ENCODE peak calls at places on chromosomes 6 and 20, in six cellular contexts. One of them, this sample, is unnamed.

GRCh38 chr20:59515013-59515905 is 89.1 kb upstream of the PHACTR3 start:
- DNase-seq in WTC11: peak
- DNase-seq in GM12878: no peak
- DNase-seq in K562: peak
- DNase-seq in H1: peak
- DNase-seq in HepG2: peak
- DNase-seq in this sample: peak

GRCh38 chr20:40110241-40110910 is 578.7 kb downstream of the MAFB start:
- DNase-seq in WTC11: no peak
- DNase-seq in K562: no peak
- DNase-seq in HepG2: no peak
- DNase-seq in H1: no peak
- DNase-seq in GM12878: no peak
- DNase-seq in this sample: no peak

GRCh38 chr20:54195483-54196472 is 12.1 kb upstream of the PFDN4 start:
- DNase-seq in H1: no peak
- DNase-seq in GM12878: peak
- DNase-seq in WTC11: no peak
- DNase-seq in K562: no peak
- DNase-seq in HepG2: peak
- DNase-seq in this sample: no peak

GRCh38 chr6:141562801-141563763 is 569.6 kb upstream of the GJE1 start:
- DNase-seq in WTC11: peak
- DNase-seq in HepG2: peak
- DNase-seq in K562: peak
- DNase-seq in H1: no peak
- DNase-seq in GM12878: peak
- DNase-seq in this sample: peak

GRCh38 chr6:142940487-142940886 is 4.5 kb downstream of the HIVEP2 start:
- DNase-seq in HepG2: no peak
- DNase-seq in K562: no peak
- DNase-seq in WTC11: no peak
- DNase-seq in GM12878: no peak
- DNase-seq in H1: no peak
- DNase-seq in this sample: no peak

GRCh38 chr6:14252271-14252850 is 134.8 kb downstream of the CD83 start:
- DNase-seq in K562: no peak
- DNase-seq in WTC11: no peak
- DNase-seq in HepG2: no peak
- DNase-seq in H1: peak
- DNase-seq in GM12878: no peak
- DNase-seq in this sample: no peak

GRCh38 chr6:110307368-110307767 is 50.8 kb downstream of the METTL24 start:
- DNase-seq in GM12878: no peak
- DNase-seq in WTC11: no peak
- DNase-seq in HepG2: no peak
- DNase-seq in H1: no peak
- DNase-seq in K562: no peak
- DNase-seq in this sample: no peak

GRCh38 chr6:140684776-140685550 is 1310.5 kb upstream of the CITED2 start:
- DNase-seq in K562: no peak
- DNase-seq in GM12878: no peak
- DNase-seq in H1: no peak
- DNase-seq in HepG2: no peak
- DNase-seq in WTC11: no peak
- DNase-seq in this sample: no peak

GRCh38 chr20:63714858-63715257 is 7.0 kb downstream of the ZGPAT start:
- DNase-seq in H1: no peak
- DNase-seq in HepG2: no peak
- DNase-seq in GM12878: no peak
- DNase-seq in WTC11: no peak
- DNase-seq in K562: no peak
- DNase-seq in this sample: no peak

GRCh38 chr6:136175873-136176272 is 74.2 kb downstream of the MTFR2 start:
- DNase-seq in K562: no peak
- DNase-seq in GM12878: no peak
- DNase-seq in HepG2: no peak
- DNase-seq in WTC11: no peak
- DNase-seq in H1: no peak
- DNase-seq in this sample: no peak

GRCh38 chr6:158817298-158818007 is 1.7 kb downstream of the EZR start:
- DNase-seq in K562: peak
- DNase-seq in WTC11: peak
- DNase-seq in HepG2: peak
- DNase-seq in H1: no peak
- DNase-seq in GM12878: no peak
- DNase-seq in this sample: peak
- TF ChIP-seq CREB1 in K562: no peak
- TF ChIP-seq CREB1 in WTC11: no peak
- TF ChIP-seq CREB1 in HepG2: no peak
- TF ChIP-seq CREB1 in H1: no peak
- TF ChIP-seq CREB1 in GM12878: no peak
- TF ChIP-seq CREB1 in this sample: no peak

GRCh38 chr20:56748476-56749377 is 119.6 kb downstream of the TFAP2C start:
- DNase-seq in WTC11: no peak
- DNase-seq in GM12878: no peak
- DNase-seq in HepG2: no peak
- DNase-seq in K562: no peak
- DNase-seq in H1: no peak
- DNase-seq in this sample: no peak

GRCh38 chr20:56755201-56755600 is 126.1 kb downstream of the TFAP2C start:
- DNase-seq in WTC11: no peak
- DNase-seq in HepG2: no peak
- DNase-seq in K562: no peak
- DNase-seq in GM12878: no peak
- DNase-seq in H1: no peak
- DNase-seq in this sample: no peak

GRCh38 chr20:56752274-56752673 is 123.2 kb downstream of the TFAP2C start:
- DNase-seq in WTC11: no peak
- DNase-seq in H1: no peak
- DNase-seq in GM12878: no peak
- DNase-seq in HepG2: no peak
- DNase-seq in K562: no peak
- DNase-seq in this sample: no peak

GRCh38 chr20:56750430-56750829 is 121.3 kb downstream of the TFAP2C start:
- DNase-seq in GM12878: no peak
- DNase-seq in K562: no peak
- DNase-seq in WTC11: peak
- DNase-seq in H1: peak
- DNase-seq in HepG2: no peak
- DNase-seq in this sample: peak
- TF ChIP-seq CREB1 in GM12878: no peak
- TF ChIP-seq CREB1 in K562: no peak
- TF ChIP-seq CREB1 in WTC11: no peak
- TF ChIP-seq CREB1 in H1: no peak
- TF ChIP-seq CREB1 in HepG2: no peak
- TF ChIP-seq CREB1 in this sample: no peak

DNA sequence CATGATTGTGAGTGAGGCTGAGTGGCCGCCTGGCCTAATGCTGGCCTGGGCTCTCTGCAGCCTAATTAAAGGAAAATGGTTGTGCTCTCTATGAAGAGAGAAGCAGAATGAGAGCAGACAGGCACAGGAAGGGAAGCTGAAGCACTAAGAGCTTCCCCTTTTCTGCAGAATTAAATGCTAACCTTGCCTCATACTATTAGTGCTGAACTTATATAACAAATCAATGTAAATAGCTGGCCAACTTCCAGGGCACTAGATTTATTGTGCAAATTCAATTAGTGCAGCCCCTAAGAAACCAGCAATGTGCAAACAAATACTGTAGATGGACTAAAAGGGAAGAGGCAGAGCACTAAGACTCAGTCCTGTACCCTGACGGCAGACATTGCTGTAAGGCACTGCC is 36.1 kb upstream of the INSM1 start:
- DNase-seq in H1: no peak
- DNase-seq in GM12878: no peak
- DNase-seq in HepG2: no peak
- DNase-seq in K562: no peak
- DNase-seq in WTC11: no peak
- DNase-seq in this sample: no peak
- TF ChIP-seq CREB1 in H1: no peak
- TF ChIP-seq CREB1 in GM12878: no peak
- TF ChIP-seq CREB1 in HepG2: no peak
- TF ChIP-seq CREB1 in K562: no peak
- TF ChIP-seq CREB1 in WTC11: no peak
- TF ChIP-seq CREB1 in this sample: no peak

GRCh38 chr6:6659600-6660327 is 71.2 kb downstream of the LY86 start:
- DNase-seq in WTC11: no peak
- DNase-seq in K562: no peak
- DNase-seq in H1: no peak
- DNase-seq in GM12878: no peak
- DNase-seq in HepG2: no peak
- DNase-seq in this sample: no peak
- TF ChIP-seq CREB1 in WTC11: no peak
- TF ChIP-seq CREB1 in K562: no peak
- TF ChIP-seq CREB1 in H1: no peak
- TF ChIP-seq CREB1 in GM12878: peak
- TF ChIP-seq CREB1 in HepG2: no peak
- TF ChIP-seq CREB1 in this sample: no peak

GRCh38 chr6:107491791-107492674 is 2.1 kb downstream of the SOBP start:
- DNase-seq in H1: no peak
- DNase-seq in HepG2: peak
- DNase-seq in WTC11: no peak
- DNase-seq in GM12878: no peak
- DNase-seq in K562: no peak
- DNase-seq in this sample: no peak
- TF ChIP-seq CREB1 in H1: no peak
- TF ChIP-seq CREB1 in HepG2: no peak
- TF ChIP-seq CREB1 in WTC11: no peak
- TF ChIP-seq CREB1 in GM12878: no peak
- TF ChIP-seq CREB1 in K562: no peak
- TF ChIP-seq CREB1 in this sample: no peak

DNA sequence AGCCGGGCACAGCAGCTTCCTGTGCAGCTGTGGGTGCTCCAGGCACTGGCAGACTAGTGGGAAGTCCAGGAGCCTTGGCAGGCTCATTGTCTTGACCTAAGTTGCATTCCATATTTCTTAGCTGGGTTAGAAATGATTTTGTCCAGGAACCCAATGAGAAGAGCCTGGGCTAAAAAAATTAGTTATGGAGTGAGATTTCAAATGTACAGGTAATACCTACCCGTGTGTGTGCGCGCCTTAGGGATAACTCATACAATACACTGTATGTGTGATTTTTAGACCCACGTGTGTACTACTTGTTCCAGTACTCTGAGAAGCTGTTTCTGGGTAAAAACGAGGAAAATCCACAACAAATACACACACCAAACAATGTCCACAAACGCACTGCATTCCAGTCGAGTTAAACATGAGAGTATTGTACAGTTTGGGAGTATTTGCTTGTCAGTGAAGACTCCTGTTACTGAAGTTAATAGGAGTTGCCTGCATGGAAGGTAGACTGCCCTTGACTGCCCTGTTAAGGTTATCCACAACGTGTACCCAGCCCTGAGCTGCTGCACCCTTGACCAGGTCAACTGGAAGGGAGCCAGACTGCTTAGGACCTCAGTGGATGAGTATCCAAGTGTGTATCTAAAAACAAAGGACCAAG is 1.4 kb downstream of the PAQR8 start:
- DNase-seq in WTC11: no peak
- DNase-seq in K562: no peak
- DNase-seq in HepG2: peak
- DNase-seq in H1: no peak
- DNase-seq in GM12878: no peak
- DNase-seq in this sample: no peak
- TF ChIP-seq CREB1 in WTC11: no peak
- TF ChIP-seq CREB1 in K562: no peak
- TF ChIP-seq CREB1 in HepG2: peak
- TF ChIP-seq CREB1 in H1: no peak
- TF ChIP-seq CREB1 in GM12878: no peak
- TF ChIP-seq CREB1 in this sample: no peak

GRCh38 chr6:112145080-112145573 is 57.7 kb downstream of the FAM229B start:
- DNase-seq in WTC11: peak
- DNase-seq in K562: no peak
- DNase-seq in H1: no peak
- DNase-seq in GM12878: no peak
- DNase-seq in HepG2: peak
- DNase-seq in this sample: peak
- TF ChIP-seq CREB1 in WTC11: no peak
- TF ChIP-seq CREB1 in K562: no peak
- TF ChIP-seq CREB1 in H1: no peak
- TF ChIP-seq CREB1 in GM12878: no peak
- TF ChIP-seq CREB1 in HepG2: no peak
- TF ChIP-seq CREB1 in this sample: no peak

GRCh38 chr6:150250826-150251225 is 108.0 kb downstream of the PPP1R14C start:
- DNase-seq in GM12878: no peak
- DNase-seq in HepG2: no peak
- DNase-seq in H1: no peak
- DNase-seq in WTC11: peak
- DNase-seq in K562: peak
- DNase-seq in this sample: peak
- TF ChIP-seq CREB1 in GM12878: no peak
- TF ChIP-seq CREB1 in HepG2: no peak
- TF ChIP-seq CREB1 in H1: no peak
- TF ChIP-seq CREB1 in WTC11: no peak
- TF ChIP-seq CREB1 in K562: no peak
- TF ChIP-seq CREB1 in this sample: no peak

DNA sequence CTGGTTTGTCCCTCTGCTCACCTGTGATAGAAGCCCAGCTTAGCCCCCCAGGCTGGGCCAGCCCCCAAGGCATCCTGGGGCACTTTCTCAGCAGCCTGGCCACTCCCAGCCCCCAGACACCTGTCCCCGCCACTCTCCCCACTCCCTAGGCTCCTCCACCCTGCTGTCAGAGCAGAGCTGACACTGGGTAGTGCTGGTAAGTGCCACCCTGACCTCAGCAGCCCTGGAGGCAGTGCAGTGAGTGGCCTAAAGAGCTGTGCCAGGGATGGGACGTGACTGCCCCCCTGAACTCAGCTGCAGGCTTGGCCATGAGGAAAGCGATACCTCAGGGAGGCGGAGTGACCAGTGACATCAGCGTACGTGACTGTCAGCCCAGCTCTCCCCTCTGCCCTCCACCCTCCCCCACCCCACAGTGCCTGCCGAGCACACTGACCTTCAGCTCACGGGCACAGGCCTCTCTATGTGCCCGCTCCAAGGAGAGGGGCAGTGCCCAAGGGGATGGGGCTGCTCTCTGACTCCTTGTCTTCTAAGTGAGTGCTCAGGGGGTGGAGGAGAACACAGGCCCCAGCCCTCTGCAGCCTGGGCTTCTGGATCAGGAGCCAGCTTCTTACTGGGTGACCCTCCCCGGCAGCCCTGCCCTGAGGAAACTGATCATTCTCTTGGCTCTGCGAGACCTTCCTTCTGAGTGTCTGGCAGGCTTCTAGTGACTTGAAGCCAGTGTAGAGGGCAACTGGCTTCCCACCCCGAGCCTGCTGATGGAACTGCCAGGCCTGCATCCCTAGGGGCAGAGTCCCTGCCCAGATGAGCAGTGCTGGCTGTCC is 172.7 kb downstream of the MRPL14 start:
- DNase-seq in H1: peak
- DNase-seq in K562: no peak
- DNase-seq in HepG2: no peak
- DNase-seq in WTC11: no peak
- DNase-seq in GM12878: no peak
- DNase-seq in this sample: no peak
- TF ChIP-seq CREB1 in H1: no peak
- TF ChIP-seq CREB1 in K562: no peak
- TF ChIP-seq CREB1 in HepG2: no peak
- TF ChIP-seq CREB1 in WTC11: no peak
- TF ChIP-seq CREB1 in GM12878: no peak
- TF ChIP-seq CREB1 in this sample: no peak